ENCODE peak calls at places on chromosome 1, in eight cellular contexts. Y is fibroblast of lung; Q is OCI-LY7; X is neuronal stem cell; N is aorta; D is tibial nerve; R is A673; F is CD4-positive, CD25-positive, alpha-beta regulatory T cell. C is an unnamed sample. For H3K4me1, the result is how much of the 10 kb centered on the place peaks cover.

GRCh38 chr1:45205000-45205909 is 1.1 kb downstream of the ZSWIM5 start:
- DNase-seq in Y (peak), F (no peak), N (peak), X (peak), Q (peak), D (no peak), R (no peak), C (peak)

GRCh38 chr1:159054427-159054826 is 22.1 kb downstream of the AIM2 start:
- DNase-seq in N (no peak), Q (no peak), R (peak), D (no peak), F (no peak), X (no peak), Y (no peak), C (no peak)

GRCh38 chr1:227725036-227725435 is 10.1 kb downstream of the JMJD4 start:
- DNase-seq in X (no peak), N (no peak), D (no peak), Q (no peak), F (no peak), Y (no peak), R (no peak), C (no peak)

GRCh38 chr1:23696335-23696989 is 4.9 kb downstream of the RPL11 start:
- DNase-seq in R (no peak), D (no peak), N (no peak), F (no peak), Q (no peak), X (no peak), Y (no peak), C (no peak)

GRCh38 chr1:182317489-182318180 is 74.0 kb downstream of the GLUL start:
- DNase-seq in R (no peak), F (no peak), Q (no peak), X (no peak), D (no peak), Y (no peak), N (no peak), C (no peak)

GRCh38 chr1:94951056-94951455 is 24.1 kb upstream of the CNN3 start:
- DNase-seq in D (no peak), Q (no peak), R (no peak), F (no peak), X (no peak), Y (no peak), N (no peak), C (no peak)

GRCh38 chr1:173050865-173051264 is at the start of gene TNFSF18:
- DNase-seq in N (no peak), X (no peak), D (peak), Y (peak), R (peak), F (no peak), Q (no peak), C (no peak)

GRCh38 chr1:981955-982558 is at the start of gene PERM1:
- DNase-seq in R (no peak), X (no peak), Y (no peak), N (peak), F (no peak), Q (no peak), D (no peak), C (peak)

GRCh38 chr1:207304710-207305151 is 16.7 kb upstream of the CD55 start:
- DNase-seq in Q (no peak), D (no peak), R (no peak), N (no peak), F (no peak), Y (peak), X (no peak), C (no peak)

GRCh38 chr1:202818819-202819218 is 8.1 kb downstream of the PCAT6 start:
- DNase-seq in R (no peak), F (no peak), D (no peak), N (no peak), Q (no peak), X (no peak), Y (no peak), C (no peak)

GRCh38 chr1:176880954-176881595 is 283.4 kb downstream of the ASTN1 start:
- DNase-seq in D (peak), N (peak), Y (peak), Q (peak), R (peak), F (no peak), X (peak), C (peak)

DNA sequence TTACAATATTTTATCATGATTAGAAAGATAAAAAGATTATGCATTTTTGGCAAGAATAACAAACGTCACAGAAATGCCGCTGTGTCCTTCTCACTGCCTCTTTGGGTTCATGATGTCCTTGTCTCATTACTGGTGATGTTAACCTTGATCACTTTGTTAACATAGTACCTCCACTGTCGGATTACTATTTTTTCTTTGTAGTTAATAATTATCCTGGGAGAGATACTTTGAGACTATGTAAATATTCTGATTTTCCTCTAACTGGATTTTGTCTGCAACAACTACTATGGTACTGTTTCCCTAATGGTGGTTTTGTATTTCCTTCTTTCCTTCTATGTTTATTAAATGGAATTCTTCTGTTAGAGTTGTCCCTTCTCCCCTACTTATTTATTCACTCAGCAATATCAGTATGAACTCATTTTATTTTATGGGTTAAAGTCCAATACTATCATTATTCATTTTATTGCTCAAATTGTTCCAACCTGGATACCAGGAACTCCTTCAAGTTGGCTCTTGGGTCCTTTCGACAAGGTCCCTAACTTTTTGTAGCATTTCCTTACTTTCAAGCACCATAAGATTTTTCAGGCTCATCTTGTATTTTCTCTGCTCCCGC is 4.1 kb downstream of the TOR1AIP2 start:
- DNase-seq in R (no peak), F (no peak), N (no peak), X (no peak), Q (no peak), Y (no peak), D (no peak), C (no peak)
- H3K4me1 ChIP-seq in R (under half), F (under half), N (under half), X (under half), Q (half or more), Y (under half), D (half or more), C (under half)

DNA sequence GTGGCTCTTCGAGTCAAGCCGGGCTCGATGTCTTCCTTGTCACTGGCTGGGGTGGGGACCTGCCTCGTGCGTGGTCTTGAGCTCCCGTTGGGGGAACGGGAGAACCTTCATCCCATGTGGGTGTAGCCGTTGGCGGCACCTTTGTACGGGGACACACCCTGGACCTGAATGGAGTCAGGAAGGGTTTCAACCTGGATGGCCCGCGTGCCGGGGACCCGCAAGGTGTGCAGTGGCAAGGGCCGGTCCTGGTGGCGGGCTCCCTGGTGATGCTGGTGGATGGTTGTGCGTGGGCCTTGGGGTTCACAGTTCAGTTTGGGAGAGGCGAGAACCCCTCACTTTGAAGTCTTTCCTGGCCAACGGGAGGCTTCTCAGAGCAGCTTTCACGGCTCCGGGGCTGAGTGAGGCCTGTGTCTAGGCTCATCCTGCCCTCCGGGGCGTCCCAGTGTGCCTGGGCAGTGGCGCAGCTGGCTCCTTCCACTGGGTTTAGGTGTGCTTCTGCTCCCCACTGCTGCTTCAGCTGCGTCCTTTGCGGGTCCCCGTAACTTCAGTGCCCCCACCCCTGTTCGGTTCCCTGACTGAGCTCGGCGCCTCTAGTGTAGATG is 11.4 kb downstream of the SKI start:
- DNase-seq in N (no peak), R (no peak), Q (no peak), X (no peak), D (no peak), Y (no peak), F (no peak), C (no peak)
- H3K4me1 ChIP-seq in N (under half), R (under half), Q (under half), X (under half), D (half or more), Y (under half), F (half or more), C (half or more)

GRCh38 chr1:110291241-110292030 is 47.7 kb upstream of the RBM15 start:
- DNase-seq in N (no peak), Q (no peak), F (no peak), Y (no peak), D (no peak), R (no peak), X (no peak), C (no peak)
- H3K4me1 ChIP-seq in N (under half), Q (under half), F (under half), Y (under half), D (under half), R (under half), X (under half), C (under half)

DNA sequence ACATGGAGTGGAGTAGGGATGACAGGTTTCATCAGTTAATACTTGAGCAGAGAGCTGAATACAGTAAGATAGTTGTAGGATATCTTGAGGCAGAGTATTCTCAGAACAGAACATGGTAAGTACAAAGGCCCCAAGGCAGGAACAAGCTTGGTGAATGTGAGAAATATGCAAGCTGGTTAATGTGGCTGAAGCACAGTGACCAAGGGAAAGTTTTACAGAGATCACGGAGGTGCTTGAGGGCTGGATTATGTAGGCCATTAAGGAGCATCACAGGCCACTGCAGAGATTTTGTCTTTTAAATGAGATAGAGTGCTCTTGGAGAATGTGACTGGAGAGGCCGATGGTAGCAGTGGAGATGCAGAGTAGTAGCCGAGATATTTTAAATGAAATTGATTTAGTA is 54.0 kb upstream of the BOLA1 start:
- DNase-seq in F (peak), X (no peak), R (no peak), N (no peak), D (peak), Q (peak), Y (peak), C (no peak)
- H3K4me1 ChIP-seq in F (half or more), X (under half), R (under half), N (under half), D (under half), Q (under half), Y (under half), C (under half)